ENCODE peak calls at places on chromosomes 2 and 18, in nine cellular contexts. X, R, S, G, U, V, J, Q and I are unnamed samples.

GRCh38 chr2:238511614-238511950 is 84.9 kb downstream of the ASB1 start:
- DNase-seq in U (no peak), J (no peak), G (no peak), V (no peak), Q (no peak), R (no peak), X (no peak), S (no peak), I (no peak)

GRCh38 chr2:146413086-146413610 is 1431.7 kb upstream of the ACVR2A start:
- DNase-seq in X (no peak), J (no peak), U (no peak), G (no peak), Q (no peak), V (no peak), S (no peak), R (no peak), I (no peak)

GRCh38 chr2:158743899-158744298 is 51.2 kb upstream of the DAPL1 start:
- DNase-seq in U (no peak), G (peak), V (no peak), S (no peak), J (no peak), Q (no peak), R (no peak), X (no peak), I (no peak)

GRCh38 chr2:99153921-99154604 is 679 bp downstream of the TSGA10 start:
- DNase-seq in U (peak), G (no peak), S (no peak), Q (no peak), J (peak), V (no peak), R (peak), X (no peak), I (no peak)

GRCh38 chr18:69795785-69796184 is 151.9 kb downstream of the CD226 start:
- DNase-seq in U (peak), Q (peak), J (peak), G (no peak), X (no peak), S (no peak), R (no peak), V (no peak), I (no peak)

GRCh38 chr2:109635426-109636289 is 21.5 kb downstream of the SOWAHC start:
- DNase-seq in Q (no peak), X (no peak), V (no peak), S (no peak), U (no peak), G (no peak), R (no peak), J (no peak), I (no peak)

GRCh38 chr18:74108460-74108859 is 39.2 kb downstream of the FBXO15 start:
- DNase-seq in S (no peak), R (no peak), Q (no peak), V (no peak), X (no peak), G (no peak), U (no peak), J (no peak), I (no peak)

GRCh38 chr2:216371756-216372702 is at the start of gene MARCHF4:
- DNase-seq in G (peak), V (peak), X (peak), R (peak), S (peak), J (peak), U (peak), Q (peak), I (no peak)

GRCh38 chr2:111975053-111975552 is 76.7 kb downstream of the MERTK start:
- DNase-seq in V (no peak), X (no peak), G (no peak), R (peak), J (peak), Q (no peak), S (no peak), U (peak), I (no peak)

GRCh38 chr18:9863282-9863681 is 22.5 kb upstream of the TXNDC2 start:
- DNase-seq in V (no peak), J (no peak), U (no peak), Q (no peak), R (no peak), S (no peak), X (no peak), G (no peak), I (no peak)

GRCh38 chr18:13137041-13137938 is 81.3 kb upstream of the LDLRAD4 start:
- DNase-seq in S (no peak), V (peak), G (peak), X (no peak), U (peak), J (peak), R (peak), Q (no peak), I (no peak)

GRCh38 chr2:23788100-23788499 is 138.8 kb downstream of the ATAD2B start:
- DNase-seq in G (peak), X (no peak), S (no peak), V (no peak), R (no peak), J (no peak), Q (no peak), U (no peak), I (no peak)

GRCh38 chr2:181904022-181904632 is 12.6 kb downstream of the ITPRID2 start:
- DNase-seq in J (peak), U (peak), R (peak), S (no peak), G (peak), Q (no peak), V (no peak), X (no peak), I (no peak)

GRCh38 chr18:44602845-44603244 is 77.8 kb upstream of the SETBP1 start:
- DNase-seq in V (no peak), Q (no peak), G (no peak), U (peak), J (no peak), X (no peak), R (no peak), S (no peak), I (no peak)

GRCh38 chr2:72036173-72036545 is 111.5 kb downstream of the CYP26B1 start:
- DNase-seq in X (no peak), G (no peak), V (no peak), R (no peak), J (no peak), U (no peak), Q (peak), S (no peak), I (no peak)

GRCh38 chr2:205590759-205591158 is 91.5 kb upstream of the NRP2 start:
- DNase-seq in Q (no peak), G (no peak), R (peak), U (peak), S (no peak), J (peak), V (no peak), X (no peak), I (no peak)

GRCh38 chr2:182208421-182208820 is 218.4 kb downstream of the PDE1A start:
- DNase-seq in Q (no peak), J (no peak), R (no peak), X (no peak), V (no peak), G (no peak), S (no peak), U (no peak), I (no peak)

GRCh38 chr2:120385355-120386127 is 39.6 kb downstream of the INHBB start:
- DNase-seq in R (no peak), Q (no peak), X (no peak), J (no peak), U (no peak), S (no peak), V (no peak), G (no peak), I (no peak)